ENCODE peak calls at places on chromosomes 1 and 21, in seven cellular contexts. R, I, X, Z, G, N and C are unnamed samples.

GRCh38 chr1:109783436-109783835 is 19.7 kb upstream of the EPS8L3 start:
- DNase-seq in R (peak), I (no peak), X (no peak), Z (no peak), G (peak), N (no peak), C (no peak)

GRCh38 chr1:54926955-54927354 is 40.0 kb upstream of the DHCR24 start:
- DNase-seq in R (no peak), I (no peak), X (no peak), Z (no peak), G (no peak), N (no peak), C (no peak)

GRCh38 chr21:26964379-26964778 is 2.5 kb downstream of the ADAMTS5 start:
- DNase-seq in R (peak), I (no peak), X (no peak), Z (no peak), G (no peak), N (no peak), C (no peak)

GRCh38 chr1:203796223-203796747 is 862 bp downstream of the ZBED6 start:
- DNase-seq in R (peak), I (peak), X (no peak), Z (no peak), G (peak), N (peak), C (no peak)

GRCh38 chr1:17624540-17625256 is 85.2 kb downstream of the ARHGEF10L start:
- DNase-seq in R (peak), I (no peak), X (no peak), Z (no peak), G (peak), N (no peak), C (no peak)

GRCh38 chr21:42164064-42164789 is 54.7 kb upstream of the ABCG1 start:
- DNase-seq in R (peak), I (peak), X (peak), Z (peak), G (peak), N (peak), C (peak)

GRCh38 chr1:108878678-108879077 is 1.9 kb downstream of the GPSM2 start:
- DNase-seq in R (no peak), I (no peak), X (no peak), Z (no peak), G (no peak), N (no peak), C (no peak)

GRCh38 chr1:235532350-235532749 is 28.1 kb upstream of the B3GALNT2 start:
- DNase-seq in R (no peak), I (no peak), X (no peak), Z (no peak), G (peak), N (no peak), C (no peak)

GRCh38 chr1:39569034-39569433 is 7.6 kb downstream of the PABPC4 start:
- DNase-seq in R (peak), I (no peak), X (no peak), Z (no peak), G (no peak), N (no peak), C (no peak)

GRCh38 chr1:116826818-116827606 is 72.8 kb downstream of the CD2 start:
- DNase-seq in R (no peak), I (peak), X (no peak), Z (peak), G (peak), N (no peak), C (peak)

GRCh38 chr1:168653567-168653966 is 75.4 kb downstream of the DPT start:
- DNase-seq in R (no peak), I (no peak), X (no peak), Z (no peak), G (no peak), N (no peak), C (no peak)

GRCh38 chr1:245835386-245835785 is 671.7 kb downstream of the SMYD3 start:
- DNase-seq in R (no peak), I (no peak), X (no peak), Z (no peak), G (no peak), N (no peak), C (no peak)

GRCh38 chr1:116855788-116856187 is 53.9 kb upstream of the PTGFRN start:
- DNase-seq in R (no peak), I (no peak), X (no peak), Z (no peak), G (no peak), N (no peak), C (no peak)

GRCh38 chr1:84078108-84078823 is 65.8 kb upstream of the PRKACB start:
- DNase-seq in R (peak), I (peak), X (peak), Z (peak), G (peak), N (peak), C (peak)

GRCh38 chr1:84083321-84083720 is 60.8 kb upstream of the PRKACB start:
- DNase-seq in R (no peak), I (no peak), X (no peak), Z (no peak), G (no peak), N (no peak), C (no peak)

GRCh38 chr1:84073266-84073665 is 70.8 kb upstream of the PRKACB start:
- DNase-seq in R (no peak), I (no peak), X (no peak), Z (no peak), G (no peak), N (no peak), C (no peak)

GRCh38 chr1:84078824-84079167 is 65.3 kb upstream of the PRKACB start:
- DNase-seq in R (no peak), I (no peak), X (no peak), Z (no peak), G (peak), N (no peak), C (no peak)

GRCh38 chr1:84077476-84078107 is 66.5 kb upstream of the PRKACB start:
- DNase-seq in R (peak), I (peak), X (peak), Z (peak), G (peak), N (peak), C (peak)
- TF ChIP-seq CTCF in R (no peak), I (no peak), X (no peak), Z (no peak), G (no peak), N (no peak), C (no peak)

GRCh38 chr1:50333595-50333974 is 89.7 kb downstream of the DMRTA2 start:
- DNase-seq in R (peak), I (peak), X (peak), Z (peak), G (peak), N (peak), C (peak)
- TF ChIP-seq CTCF in R (peak), I (no peak), X (peak), Z (peak), G (peak), N (peak), C (peak)

GRCh38 chr1:151775894-151776664 is 12.8 kb upstream of the MRPL9 start:
- DNase-seq in R (no peak), I (no peak), X (no peak), Z (no peak), G (no peak), N (no peak), C (no peak)

GRCh38 chr1:151777317-151777716 is 13.0 kb downstream of the TDRKH start:
- DNase-seq in R (no peak), I (no peak), X (no peak), Z (no peak), G (no peak), N (no peak), C (no peak)

GRCh38 chr1:151774540-151774939 is 11.2 kb upstream of the MRPL9 start:
- DNase-seq in R (no peak), I (no peak), X (no peak), Z (peak), G (no peak), N (no peak), C (no peak)

GRCh38 chr1:151773698-151774097 is 10.4 kb upstream of the MRPL9 start:
- DNase-seq in R (no peak), I (no peak), X (no peak), Z (no peak), G (peak), N (no peak), C (no peak)

GRCh38 chr1:151776665-151777062 is 13.4 kb upstream of the MRPL9 start:
- DNase-seq in R (no peak), I (no peak), X (no peak), Z (no peak), G (no peak), N (no peak), C (no peak)
- TF ChIP-seq CTCF in R (no peak), I (no peak), X (no peak), Z (no peak), G (no peak), N (no peak), C (no peak)

DNA sequence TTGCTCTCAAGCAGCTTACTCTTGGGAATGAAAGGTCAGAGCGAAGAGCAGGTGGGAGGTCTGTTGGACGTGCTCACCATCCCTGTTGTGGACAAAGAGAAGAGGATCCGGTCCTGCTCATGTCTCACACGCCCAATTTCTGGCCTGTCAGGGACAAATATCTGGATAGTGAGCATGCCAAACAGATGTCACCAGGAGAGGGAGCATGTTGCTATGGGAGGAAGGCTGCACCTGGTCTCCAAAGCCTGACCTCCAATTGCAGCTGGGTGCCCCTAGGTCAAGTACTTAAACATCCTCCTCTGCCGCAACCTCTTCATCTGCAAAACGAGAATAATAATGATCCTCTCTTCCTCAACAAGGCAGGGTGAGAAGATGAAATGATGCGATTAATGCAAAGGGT is 53.4 kb downstream of the DMRTA2 start:
- DNase-seq in R (no peak), I (no peak), X (no peak), Z (no peak), G (no peak), N (peak), C (no peak)
- TF ChIP-seq CTCF in R (no peak), I (no peak), X (no peak), Z (peak), G (no peak), N (peak), C (peak)

GRCh38 chr1:153353226-153353947 is 4.3 kb upstream of the S100A9 start:
- DNase-seq in R (no peak), I (peak), X (peak), Z (peak), G (peak), N (peak), C (no peak)
- TF ChIP-seq CTCF in R (no peak), I (no peak), X (peak), Z (peak), G (peak), N (no peak), C (peak)

DNA sequence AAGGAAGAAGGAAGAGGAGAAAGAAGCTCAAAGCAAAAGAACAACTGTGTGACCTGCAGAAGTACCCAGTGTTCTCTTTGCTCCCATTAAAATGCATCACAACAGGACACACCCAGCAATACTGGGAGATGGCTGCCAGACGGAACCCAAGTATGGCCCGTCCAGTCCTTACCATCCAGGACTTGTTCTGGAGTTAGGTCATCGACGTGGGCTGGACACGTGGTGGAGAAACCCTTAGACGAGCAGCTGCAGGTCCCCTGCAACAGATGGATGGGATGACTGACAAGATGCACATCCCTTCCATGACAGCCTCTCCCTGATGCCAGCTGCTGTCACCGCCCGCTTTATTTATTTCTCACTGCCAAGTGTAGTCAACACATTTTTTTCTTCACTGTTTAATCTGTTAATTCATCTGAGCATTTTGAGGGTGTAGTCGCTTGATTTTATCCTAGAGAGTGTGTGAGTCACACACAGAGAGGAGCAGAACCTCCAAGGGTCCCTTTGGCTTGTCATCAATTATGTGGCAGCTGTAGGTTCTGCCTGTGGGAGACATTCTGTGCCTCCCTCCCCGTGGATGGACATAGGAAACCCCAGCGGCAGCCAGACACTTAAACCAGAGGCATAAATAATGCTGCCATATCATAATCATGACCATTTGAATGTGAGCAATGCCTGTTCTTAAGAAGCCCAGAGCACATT is 80.9 kb downstream of the ABCA4 start:
- DNase-seq in R (no peak), I (no peak), X (no peak), Z (no peak), G (no peak), N (no peak), C (no peak)
- TF ChIP-seq CTCF in R (peak), I (peak), X (peak), Z (no peak), G (peak), N (peak), C (no peak)

GRCh38 chr1:100924212-100924611 is 28.3 kb downstream of the SLC30A7 start:
- DNase-seq in R (no peak), I (peak), X (no peak), Z (no peak), G (no peak), N (no peak), C (no peak)

GRCh38 chr1:100926240-100926639 is 30.4 kb downstream of the SLC30A7 start:
- DNase-seq in R (no peak), I (no peak), X (no peak), Z (no peak), G (no peak), N (no peak), C (no peak)

GRCh38 chr1:100924991-100925390 is 29.1 kb downstream of the SLC30A7 start:
- DNase-seq in R (no peak), I (no peak), X (no peak), Z (no peak), G (no peak), N (no peak), C (no peak)

DNA sequence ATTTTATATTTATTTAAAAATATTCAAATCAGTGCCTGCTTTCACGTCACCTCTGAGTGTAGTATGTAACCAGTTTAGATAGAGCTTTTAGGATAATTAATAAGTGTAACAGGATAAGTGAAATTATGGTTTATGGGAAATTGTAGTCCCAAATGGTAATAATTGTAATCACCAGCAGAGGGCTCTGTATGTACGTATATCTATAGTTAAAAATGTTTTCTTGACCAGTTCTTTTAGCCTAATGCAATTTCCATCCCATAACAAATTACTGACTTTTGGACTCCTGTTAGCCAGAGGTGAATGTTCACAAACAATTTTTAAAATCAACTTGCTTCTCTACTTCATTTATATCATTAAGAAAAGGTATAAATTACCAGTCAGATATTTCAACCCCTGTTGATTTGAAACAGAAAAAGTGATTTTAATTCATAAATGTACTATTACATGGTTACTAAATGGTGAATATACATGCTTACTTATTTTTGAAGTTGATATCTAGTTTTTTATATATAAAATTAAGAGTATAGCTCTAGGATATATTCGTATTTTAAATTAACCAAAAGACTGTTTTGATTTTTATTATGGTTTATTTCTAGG is 25.3 kb downstream of the SLC30A7 start:
- DNase-seq in R (no peak), I (no peak), X (peak), Z (peak), G (peak), N (no peak), C (no peak)
- TF ChIP-seq CTCF in R (peak), I (peak), X (peak), Z (peak), G (peak), N (peak), C (peak)

DNA sequence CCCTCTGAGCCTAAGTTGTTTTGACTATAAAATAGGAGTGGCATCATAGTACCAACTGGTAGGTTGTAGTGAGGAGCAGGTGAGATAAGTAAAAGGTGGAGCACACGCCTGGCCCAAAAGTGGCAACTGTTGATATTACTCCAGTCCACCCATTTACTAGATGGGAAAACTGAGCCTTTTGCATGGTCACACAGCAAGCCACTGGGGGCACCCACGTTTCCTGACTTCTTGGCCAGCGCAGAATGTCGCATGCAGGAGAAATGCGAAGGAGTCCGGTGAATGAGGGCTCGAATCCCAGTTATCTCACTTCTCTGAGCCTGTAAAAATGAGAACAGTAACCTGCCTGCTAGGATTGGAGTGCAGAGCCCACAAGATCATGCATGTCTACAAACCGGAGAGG is 20.8 kb downstream of the GRHL3 start:
- DNase-seq in R (no peak), I (no peak), X (no peak), Z (no peak), G (no peak), N (no peak), C (no peak)
- TF ChIP-seq CTCF in R (no peak), I (no peak), X (no peak), Z (no peak), G (no peak), N (no peak), C (no peak)

DNA sequence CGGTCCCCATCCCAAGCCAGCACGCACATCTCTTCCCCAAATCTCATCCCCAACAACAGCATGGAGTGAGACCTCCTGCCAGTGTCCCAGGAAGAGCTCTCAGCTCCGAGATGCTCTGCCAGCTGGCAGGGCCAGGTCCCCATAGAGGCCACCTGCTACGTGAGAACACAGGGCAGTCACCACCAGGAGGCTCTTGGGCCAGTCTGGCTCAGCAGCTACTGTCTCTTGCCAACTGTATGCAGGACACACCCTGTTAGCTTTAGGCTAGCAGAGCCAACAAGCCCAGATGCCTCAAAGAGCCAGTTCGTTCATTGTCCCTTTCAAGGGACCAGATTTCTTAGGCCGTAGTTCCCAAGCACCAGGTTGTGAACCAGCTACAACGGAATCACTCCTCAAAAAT is 36.9 kb downstream of the FBXO2 start:
- DNase-seq in R (peak), I (no peak), X (no peak), Z (no peak), G (no peak), N (no peak), C (no peak)
- TF ChIP-seq CTCF in R (no peak), I (no peak), X (no peak), Z (no peak), G (no peak), N (no peak), C (no peak)

GRCh38 chr1:8025671-8026144 is 401 bp downstream of the ERRFI1 start:
- DNase-seq in R (no peak), I (peak), X (no peak), Z (no peak), G (no peak), N (no peak), C (peak)

GRCh38 chr1:8026976-8027747 is 1.1 kb upstream of the ERRFI1 start:
- DNase-seq in R (peak), I (no peak), X (no peak), Z (no peak), G (no peak), N (no peak), C (no peak)

GRCh38 chr1:8025061-8025670 is 943 bp downstream of the ERRFI1 start:
- DNase-seq in R (no peak), I (no peak), X (no peak), Z (no peak), G (no peak), N (no peak), C (no peak)

GRCh38 chr1:8027748-8028631 is 1.9 kb upstream of the ERRFI1 start:
- DNase-seq in R (no peak), I (no peak), X (no peak), Z (no peak), G (no peak), N (no peak), C (no peak)

DNA sequence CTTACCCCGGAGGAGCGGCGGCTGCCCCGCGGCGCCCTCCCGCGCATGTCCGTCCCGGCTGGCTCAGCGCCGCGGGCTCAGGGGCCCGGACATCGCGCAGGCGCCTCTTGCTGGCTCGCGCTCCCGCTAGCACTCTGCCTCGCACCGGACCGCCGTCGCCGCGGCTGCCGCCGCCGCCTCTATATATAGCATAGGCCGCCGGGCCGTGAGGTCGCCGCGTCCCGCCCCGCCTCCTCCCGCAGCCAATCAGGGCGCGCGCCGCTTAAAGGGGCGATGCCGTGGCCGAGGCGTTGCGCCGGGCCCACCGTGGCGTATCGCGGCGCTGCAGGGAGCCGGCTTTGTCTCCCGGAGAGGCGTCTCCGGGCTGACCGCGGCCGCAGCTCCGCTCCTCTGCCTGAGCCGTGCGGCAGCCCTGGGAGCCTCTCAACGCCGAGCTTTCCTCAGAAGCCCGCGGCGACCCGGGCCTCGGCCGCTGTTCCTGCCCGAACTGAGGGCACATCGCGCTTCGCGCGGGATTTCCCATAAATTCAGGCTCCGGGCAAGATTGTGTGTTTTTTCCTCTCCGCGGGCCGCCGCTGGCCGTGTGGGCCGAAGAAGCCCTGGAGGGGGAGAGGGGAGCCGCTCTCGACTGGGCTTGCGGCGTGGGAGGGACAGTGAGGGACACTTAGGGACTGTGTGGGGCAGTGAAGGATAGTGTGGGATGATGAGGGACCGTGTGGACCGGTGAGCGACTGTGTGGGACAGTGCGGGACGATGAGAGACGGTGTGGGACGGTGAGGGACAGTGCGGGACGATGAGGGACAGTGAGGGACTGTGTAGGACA is at the start of gene ERRFI1:
- DNase-seq in R (peak), I (peak), X (no peak), Z (peak), G (peak), N (peak), C (peak)
- TF ChIP-seq CTCF in R (no peak), I (no peak), X (no peak), Z (no peak), G (no peak), N (no peak), C (no peak)